ENCODE peak calls at places on chromosomes 3 and 15, in ten cellular contexts. C is brain microvascular endothelial cell; K is HFF-Myc; A is fibroblast of mammary gland; X is fibroblast of lung; P is GM12865; T is upper lobe of left lung; N is AG10803; E is A549; B is CD8-positive, alpha-beta T cell. R is an unnamed sample.

GRCh38 chr3:23217872-23218554 is 14.9 kb downstream of the UBE2E2 start:
- DNase-seq in C (peak), K (no peak), A (peak), X (peak), P (no peak), T (no peak), N (no peak), E (no peak), B (no peak), R (no peak)

GRCh38 chr15:70528270-70528706 is 235.1 kb downstream of the UACA start:
- DNase-seq in C (peak), K (no peak), A (no peak), X (peak), P (peak), T (no peak), N (no peak), E (no peak), B (peak), R (no peak)

GRCh38 chr3:155102329-155102728 is 22.2 kb downstream of the MME start:
- DNase-seq in C (peak), K (no peak), A (peak), X (no peak), P (no peak), T (no peak), N (peak), E (no peak), B (no peak), R (peak)

GRCh38 chr3:128823638-128824037 is 55.8 kb upstream of the ACAD9 start:
- DNase-seq in C (no peak), K (no peak), A (no peak), X (no peak), P (no peak), T (no peak), N (no peak), E (no peak), B (no peak), R (no peak)

GRCh38 chr15:45458746-45459403 is 63.7 kb downstream of the SLC30A4 start:
- DNase-seq in C (no peak), K (no peak), A (peak), X (peak), P (peak), T (no peak), N (peak), E (no peak), B (peak), R (peak)

GRCh38 chr3:25507811-25508210 is 79.7 kb downstream of the RARB start:
- DNase-seq in C (no peak), K (no peak), A (no peak), X (no peak), P (no peak), T (no peak), N (no peak), E (no peak), B (no peak), R (no peak)

GRCh38 chr15:76991048-76991447 is 3.9 kb upstream of the PSTPIP1 start:
- DNase-seq in C (no peak), K (no peak), A (no peak), X (no peak), P (no peak), T (no peak), N (no peak), E (no peak), B (no peak), R (no peak)

GRCh38 chr3:88661433-88661824 is 446.0 kb upstream of the EPHA3 start:
- DNase-seq in C (no peak), K (no peak), A (no peak), X (no peak), P (no peak), T (no peak), N (no peak), E (no peak), B (no peak), R (no peak)

GRCh38 chr3:161273589-161274218 is 52.6 kb downstream of the NMD3 start:
- DNase-seq in C (peak), K (no peak), A (peak), X (peak), P (peak), T (no peak), N (peak), E (no peak), B (no peak), R (peak)

GRCh38 chr3:64122476-64122875 is 99.2 kb upstream of the PSMD6 start:
- DNase-seq in C (no peak), K (no peak), A (no peak), X (no peak), P (no peak), T (no peak), N (no peak), E (no peak), B (no peak), R (no peak)

GRCh38 chr3:167031364-167032049 is 348.6 kb downstream of the ZBBX start:
- DNase-seq in C (peak), K (no peak), A (no peak), X (no peak), P (no peak), T (no peak), N (no peak), E (no peak), B (no peak), R (no peak)

GRCh38 chr3:124266517-124266916 is 274.6 kb upstream of the ROPN1 start:
- DNase-seq in C (no peak), K (no peak), A (no peak), X (peak), P (no peak), T (no peak), N (no peak), E (no peak), B (no peak), R (no peak)

GRCh38 chr15:95995375-95996168 is 334.9 kb upstream of the NR2F2 start:
- DNase-seq in C (no peak), K (no peak), A (peak), X (peak), P (no peak), T (no peak), N (no peak), E (no peak), B (no peak), R (peak)

GRCh38 chr3:12979947-12980487 is 93.2 kb downstream of the IQSEC1 start:
- DNase-seq in C (no peak), K (no peak), A (no peak), X (no peak), P (no peak), T (no peak), N (no peak), E (no peak), B (no peak), R (no peak)

GRCh38 chr15:37015025-37015424 is 85.3 kb downstream of the MEIS2 start:
- DNase-seq in C (no peak), K (no peak), A (peak), X (no peak), P (peak), T (no peak), N (peak), E (no peak), B (no peak), R (peak)

GRCh38 chr3:152620395-152620794 is 214.5 kb upstream of the P2RY1 start:
- DNase-seq in C (no peak), K (no peak), A (no peak), X (no peak), P (no peak), T (no peak), N (no peak), E (no peak), B (no peak), R (no peak)

GRCh38 chr3:112304611-112305010 is 10.6 kb upstream of the SLC9C1 start:
- DNase-seq in C (no peak), K (no peak), A (peak), X (no peak), P (no peak), T (no peak), N (peak), E (no peak), B (no peak), R (no peak)

GRCh38 chr3:187165144-187165543 is 25.8 kb upstream of the RPL39L start:
- DNase-seq in C (peak), K (peak), A (peak), X (peak), P (peak), T (no peak), N (peak), E (peak), B (no peak), R (peak)

GRCh38 chr3:42778644-42779043 is 5.6 kb upstream of the CCDC13 start:
- DNase-seq in C (no peak), K (no peak), A (peak), X (peak), P (no peak), T (no peak), N (peak), E (no peak), B (no peak), R (peak)

GRCh38 chr3:100073555-100074307 is 40.6 kb downstream of the FILIP1L start:
- DNase-seq in C (peak), K (no peak), A (peak), X (peak), P (peak), T (no peak), N (peak), E (no peak), B (no peak), R (peak)

GRCh38 chr3:146421814-146422748 is 47.3 kb downstream of the PLSCR2 start:
- DNase-seq in C (peak), K (no peak), A (peak), X (peak), P (no peak), T (no peak), N (peak), E (peak), B (no peak), R (peak)

GRCh38 chr3:15271030-15271429 is 61.4 kb downstream of the SH3BP5 start:
- DNase-seq in C (no peak), K (no peak), A (no peak), X (no peak), P (no peak), T (no peak), N (no peak), E (no peak), B (peak), R (no peak)

GRCh38 chr15:69394556-69395282 is 19.4 kb upstream of the KIF23 start:
- DNase-seq in C (peak), K (peak), A (peak), X (peak), P (peak), T (peak), N (peak), E (peak), B (peak), R (peak)

GRCh38 chr3:53071882-53072431 is 26.1 kb upstream of the SFMBT1 start:
- DNase-seq in C (no peak), K (no peak), A (no peak), X (no peak), P (no peak), T (no peak), N (no peak), E (no peak), B (no peak), R (no peak)

GRCh38 chr3:196108075-196108743 is 26.3 kb upstream of the TFRC start:
- DNase-seq in C (no peak), K (no peak), A (no peak), X (no peak), P (no peak), T (no peak), N (no peak), E (no peak), B (no peak), R (no peak)

GRCh38 chr3:86051058-86051457 is 939.9 kb downstream of the VGLL3 start:
- DNase-seq in C (no peak), K (no peak), A (no peak), X (no peak), P (no peak), T (no peak), N (no peak), E (no peak), B (no peak), R (no peak)

GRCh38 chr3:127824151-127824825 is 2.0 kb upstream of the MGLL start:
- DNase-seq in C (no peak), K (no peak), A (no peak), X (no peak), P (no peak), T (no peak), N (no peak), E (no peak), B (peak), R (no peak)

GRCh38 chr15:93286456-93286855 is 197.4 kb upstream of the RGMA start:
- DNase-seq in C (no peak), K (no peak), A (no peak), X (no peak), P (no peak), T (no peak), N (no peak), E (no peak), B (no peak), R (no peak)

GRCh38 chr15:58551764-58552504 is 120.1 kb downstream of the LIPC start:
- DNase-seq in C (peak), K (no peak), A (peak), X (peak), P (peak), T (no peak), N (peak), E (no peak), B (no peak), R (peak)

GRCh38 chr3:129673012-129673411 is 66.5 kb upstream of the PLXND1 start:
- DNase-seq in C (no peak), K (no peak), A (no peak), X (no peak), P (no peak), T (no peak), N (no peak), E (no peak), B (no peak), R (no peak)

GRCh38 chr3:50303038-50303815 is at the start of gene HYAL1:
- DNase-seq in C (no peak), K (no peak), A (peak), X (no peak), P (peak), T (peak), N (no peak), E (no peak), B (no peak), R (no peak)

GRCh38 chr3:52498134-52499054 is 3.3 kb downstream of the STAB1 start:
- DNase-seq in C (no peak), K (no peak), A (peak), X (peak), P (no peak), T (peak), N (peak), E (no peak), B (no peak), R (peak)

GRCh38 chr3:144866504-144866903 is 894.9 kb downstream of the DIPK2A start:
- DNase-seq in C (no peak), K (no peak), A (peak), X (peak), P (no peak), T (no peak), N (peak), E (no peak), B (no peak), R (peak)

GRCh38 chr15:64686130-64686735 is 89.2 kb downstream of the RBPMS2 start:
- DNase-seq in C (peak), K (peak), A (peak), X (peak), P (peak), T (no peak), N (peak), E (peak), B (no peak), R (peak)

GRCh38 chr3:172103724-172104123 is 64.3 kb downstream of the FNDC3B start:
- DNase-seq in C (peak), K (no peak), A (peak), X (no peak), P (peak), T (no peak), N (peak), E (no peak), B (no peak), R (peak)

GRCh38 chr3:108126348-108126747 is 35.5 kb upstream of the CD47 start:
- DNase-seq in C (no peak), K (no peak), A (no peak), X (no peak), P (no peak), T (no peak), N (no peak), E (no peak), B (no peak), R (no peak)

GRCh38 chr3:108125151-108125540 is 34.3 kb upstream of the CD47 start:
- DNase-seq in C (no peak), K (no peak), A (no peak), X (no peak), P (peak), T (no peak), N (no peak), E (no peak), B (no peak), R (no peak)

GRCh38 chr3:108124337-108125150 is 33.7 kb upstream of the CD47 start:
- DNase-seq in C (no peak), K (no peak), A (no peak), X (peak), P (peak), T (no peak), N (no peak), E (no peak), B (peak), R (no peak)

GRCh38 chr3:108127301-108127988 is 36.6 kb upstream of the CD47 start:
- DNase-seq in C (no peak), K (no peak), A (no peak), X (no peak), P (peak), T (no peak), N (no peak), E (no peak), B (peak), R (no peak)

GRCh38 chr3:108125550-108126071 is 34.8 kb upstream of the CD47 start:
- DNase-seq in C (no peak), K (no peak), A (no peak), X (no peak), P (peak), T (no peak), N (no peak), E (no peak), B (peak), R (no peak)
- H3K4me3 ChIP-seq in C (no peak), K (no peak), A (no peak), X (no peak), P (peak), T (no peak), N (no peak), E (no peak), B (peak), R (no peak)

DNA sequence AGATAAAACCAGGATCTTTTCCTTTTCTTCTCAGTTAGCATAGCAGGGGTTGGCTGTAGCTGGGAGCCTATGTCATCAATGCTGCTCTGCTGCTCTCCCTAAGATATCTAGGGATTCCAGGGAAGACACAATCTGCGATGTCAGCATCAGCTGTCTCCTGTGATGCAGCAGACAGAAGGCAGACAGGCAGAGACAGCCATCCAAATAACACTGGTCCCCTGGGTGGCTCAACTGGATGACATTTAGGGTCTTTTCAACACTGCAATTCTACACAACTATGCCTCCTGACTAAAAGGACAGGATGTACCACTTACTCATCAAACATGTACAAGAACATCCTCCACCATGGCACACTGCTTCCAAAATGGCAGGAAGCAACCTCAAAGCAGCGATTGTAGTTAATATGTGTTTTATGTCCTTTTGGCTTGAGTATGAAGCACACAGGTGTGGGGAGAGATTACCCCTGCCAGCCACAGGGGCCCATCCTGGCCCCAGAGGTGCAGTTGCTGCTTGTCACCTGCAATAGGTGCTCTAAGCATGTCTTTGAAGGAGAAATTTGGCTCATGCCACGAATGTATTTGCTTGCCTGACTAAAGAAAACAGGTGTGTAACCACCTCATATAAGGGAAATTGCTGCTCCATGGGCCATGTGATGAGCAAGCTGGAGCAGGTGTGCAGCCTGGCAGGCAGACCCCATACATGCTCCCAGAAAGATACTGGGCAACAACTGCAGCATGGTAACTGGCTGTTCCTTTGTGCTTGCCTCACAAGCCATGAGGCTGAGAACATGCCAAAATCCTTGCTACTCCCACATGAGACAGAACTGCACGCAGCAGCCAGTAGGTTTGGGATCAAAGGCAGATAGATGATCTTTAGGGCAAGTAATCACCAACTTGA is 357.8 kb downstream of the VPS13C start:
- DNase-seq in C (no peak), K (no peak), A (peak), X (peak), P (no peak), T (no peak), N (no peak), E (no peak), B (no peak), R (peak)
- TF ChIP-seq CTCF in C (no peak), K (no peak), A (no peak), X (no peak), P (no peak), T (no peak), N (no peak), E (no peak), B (no peak), R (no peak)

DNA sequence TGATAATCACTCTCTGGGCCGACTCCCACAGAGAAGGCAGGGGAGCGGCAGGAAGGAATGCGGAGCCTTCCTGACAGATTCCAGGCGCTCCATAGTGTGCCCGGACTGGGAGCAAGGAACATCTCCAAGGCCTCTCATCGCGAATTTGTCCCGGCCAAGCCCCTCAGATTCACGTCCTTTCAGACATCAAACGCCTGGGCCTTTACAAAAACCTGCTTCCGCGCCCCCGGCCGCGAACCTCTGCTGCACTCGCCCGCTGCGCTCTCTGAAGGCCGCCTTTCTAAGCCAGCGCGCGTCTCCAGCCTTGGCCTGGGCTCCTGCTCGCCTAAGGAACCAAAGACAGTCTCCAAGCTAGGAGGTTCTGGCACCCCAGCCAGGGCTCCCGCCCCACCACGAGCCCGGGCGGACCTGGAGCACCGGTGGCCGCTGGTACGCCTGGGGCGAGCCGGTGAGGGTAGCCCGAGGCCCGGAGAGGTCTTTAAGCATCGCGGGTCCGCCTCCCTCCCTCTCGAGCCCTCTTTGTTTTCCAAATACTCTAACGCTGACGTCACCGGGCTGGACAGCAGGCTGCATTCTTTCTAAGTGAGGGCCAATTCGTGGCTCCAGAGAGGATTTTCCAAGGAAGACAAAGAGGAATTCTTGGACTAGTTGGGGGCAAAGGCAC is 837 bp downstream of the AMOTL2 start:
- DNase-seq in C (peak), K (peak), A (peak), X (peak), P (no peak), T (peak), N (peak), E (no peak), B (no peak), R (peak)
- H3K4me3 ChIP-seq in C (peak), K (peak), A (peak), X (peak), P (no peak), T (peak), N (peak), E (peak), B (no peak), R (peak)

GRCh38 chr3:149340310-149340933 is 7.0 kb upstream of the TM4SF18 start:
- DNase-seq in C (no peak), K (no peak), A (peak), X (peak), P (no peak), T (no peak), N (peak), E (no peak), B (no peak), R (peak)

GRCh38 chr3:149342413-149343340 is 9.2 kb upstream of the TM4SF18 start:
- DNase-seq in C (peak), K (no peak), A (peak), X (peak), P (no peak), T (no peak), N (peak), E (no peak), B (no peak), R (peak)

GRCh38 chr3:149339931-149340309 is 6.5 kb upstream of the TM4SF18 start:
- DNase-seq in C (peak), K (peak), A (peak), X (peak), P (no peak), T (no peak), N (peak), E (peak), B (no peak), R (peak)

GRCh38 chr3:149343951-149344350 is 10.5 kb upstream of the TM4SF18 start:
- DNase-seq in C (no peak), K (no peak), A (no peak), X (no peak), P (peak), T (no peak), N (no peak), E (no peak), B (no peak), R (no peak)
- TF ChIP-seq CTCF in C (no peak), K (no peak), A (no peak), X (no peak), P (no peak), T (no peak), N (peak), E (peak), B (no peak), R (no peak)

DNA sequence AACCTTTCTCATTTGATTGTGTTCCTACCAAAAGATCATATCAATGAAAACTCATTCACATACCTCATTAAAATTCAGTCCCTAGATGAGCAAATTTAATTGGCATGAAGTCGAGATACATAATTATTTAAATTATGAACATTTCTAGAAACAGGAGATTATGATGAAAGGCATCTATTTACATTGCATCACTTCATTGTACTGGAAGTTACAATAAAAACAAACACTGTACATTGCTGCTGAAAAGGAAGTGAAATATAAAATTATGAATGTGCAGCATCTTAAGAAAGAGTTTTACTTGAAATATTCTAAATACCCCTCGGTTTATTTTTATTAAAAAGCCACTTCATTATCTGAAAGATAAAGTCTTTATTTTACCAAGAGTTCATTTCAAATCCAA is 163.4 kb upstream of the ZNF385D start:
- DNase-seq in C (no peak), K (no peak), A (no peak), X (peak), P (no peak), T (no peak), N (no peak), E (no peak), B (no peak), R (peak)
- H3K4me3 ChIP-seq in C (no peak), K (no peak), A (no peak), X (no peak), P (no peak), T (no peak), N (no peak), E (no peak), B (no peak), R (no peak)

R was measured in foreskin fibroblast.